ENCODE peak calls at places on chromosomes 3 and 15, in four cellular contexts. X is Right ventricle myocardium superior; U is Panc1; D is activated CD4-positive, CD25-positive, alpha-beta regulatory T cell treated with anti-CD3 and anti-CD28 coated beads, Interleukin-2, amount 50 U/mL, for 24 hours. Y is an unnamed sample.

GRCh38 chr15:31279221-31280036 is 47.2 kb upstream of the KLF13 start:
- ATAC-seq in D (no peak), X (no peak), U (peak; percentile 19), Y (no peak)

GRCh38 chr3:5138214-5138981 is 16.3 kb downstream of the ARL8B start:
- ATAC-seq in D (no peak), U (no peak), X (peak; percentile 33), Y (no peak)

GRCh38 chr3:100044369-100044768 is 69.9 kb downstream of the FILIP1L start:
- ATAC-seq in U (no peak), X (no peak), D (no peak), Y (peak; percentile 92)

GRCh38 chr3:124592658-124593441 is 137.4 kb upstream of the UMPS start:
- ATAC-seq in D (peak; percentile 72), X (peak; percentile 47), U (no peak), Y (peak; percentile 59)

GRCh38 chr3:177089120-177089519 is 108.2 kb downstream of the TBL1XR1 start:
- ATAC-seq in U (no peak), D (no peak), X (no peak), Y (no peak)

GRCh38 chr3:195100903-195101591 is 169.9 kb downstream of the XXYLT1 start:
- ATAC-seq in D (no peak), X (peak; percentile 71), U (no peak), Y (peak; percentile 74)

GRCh38 chr15:41727143-41727542 is 47.1 kb upstream of the MAPKBP1 start:
- ATAC-seq in U (no peak), X (peak; percentile 70), D (no peak), Y (no peak)

GRCh38 chr3:11250902-11251806 is 21.0 kb upstream of the ATG7 start:
- ATAC-seq in D (peak; percentile 68), X (no peak), U (no peak), Y (no peak)

GRCh38 chr15:100349696-100350433 is 8.1 kb upstream of the ADAMTS17 start:
- ATAC-seq in U (peak; percentile 99), D (peak; percentile 97), X (peak; percentile 98), Y (peak; percentile 92)

GRCh38 chr15:98903377-98904018 is 104.1 kb downstream of the PGPEP1L start:
- ATAC-seq in U (no peak), X (no peak), D (no peak), Y (no peak)

GRCh38 chr3:29138171-29138570 is 142.7 kb upstream of the RBMS3 start:
- ATAC-seq in U (no peak), D (no peak), X (no peak), Y (no peak)

GRCh38 chr3:34263014-34263714 is 464.7 kb downstream of the PDCD6IP start:
- ATAC-seq in U (no peak), D (no peak), X (peak; percentile 72), Y (no peak)

GRCh38 chr3:106268696-106269095 is 399.9 kb upstream of the CBLB start:
- ATAC-seq in D (no peak), U (no peak), X (no peak), Y (no peak)

GRCh38 chr15:39502048-39502447 is 78.8 kb upstream of the THBS1 start:
- ATAC-seq in D (no peak), X (no peak), U (no peak), Y (no peak)

GRCh38 chr15:90560229-90560771 is 30.6 kb downstream of the CRTC3 start:
- ATAC-seq in U (no peak), X (peak; percentile 59), D (no peak), Y (no peak)

GRCh38 chr3:112822116-112823055 is 24.3 kb downstream of the CD200R1L start:
- ATAC-seq in U (no peak), D (no peak), X (no peak), Y (no peak)

GRCh38 chr3:179681492-179682263 is 28.8 kb downstream of the USP13 start:
- ATAC-seq in U (peak; percentile 78), X (peak; percentile 31), D (no peak), Y (no peak)

GRCh38 chr3:120052685-120053084 is 41.6 kb downstream of the GSK3B start:
- ATAC-seq in X (no peak), D (no peak), U (no peak), Y (no peak)

GRCh38 chr3:124657138-124657537 is 73.1 kb upstream of the UMPS start:
- ATAC-seq in X (no peak), D (no peak), U (no peak), Y (peak; percentile 57)

GRCh38 chr3:171561601-171562323 is 101.6 kb upstream of the TNIK start:
- ATAC-seq in U (no peak), D (peak; percentile 58), X (no peak), Y (no peak)

GRCh38 chr3:52356126-52356525 is 40.0 kb downstream of the DNAH1 start:
- ATAC-seq in U (no peak), D (no peak), X (no peak), Y (no peak)

GRCh38 chr3:67678665-67679064 is 24.3 kb upstream of the SUCLG2 start:
- ATAC-seq in D (peak; percentile 81), X (no peak), U (no peak), Y (no peak)

GRCh38 chr3:46666471-46666845 is 27.0 kb downstream of the ALS2CL start:
- ATAC-seq in X (peak; percentile 58), U (no peak), D (no peak), Y (no peak)

GRCh38 chr15:82531496-82532382 is 8.5 kb downstream of the RPS17 start:
- ATAC-seq in D (no peak), U (peak; percentile 18), X (no peak), Y (no peak)

GRCh38 chr15:31484369-31484951 is 157.8 kb downstream of the KLF13 start:
- ATAC-seq in U (no peak), X (no peak), D (no peak), Y (no peak)

GRCh38 chr3:138919304-138919703 is 27.6 kb downstream of the FOXL2 start:
- ATAC-seq in D (no peak), U (no peak), X (no peak), Y (no peak)

GRCh38 chr3:188037116-188037718 is 116.7 kb upstream of the LPP start:
- ATAC-seq in U (peak; percentile 80), D (no peak), X (peak; percentile 90), Y (no peak)

GRCh38 chr3:71536376-71536965 is 47.1 kb downstream of the FOXP1 start:
- ATAC-seq in X (no peak), U (no peak), D (peak; percentile 35), Y (no peak)

GRCh38 chr3:71450985-71451560 is 132.5 kb downstream of the FOXP1 start:
- ATAC-seq in U (no peak), X (no peak), D (no peak), Y (no peak)

Y was measured in stimulated activated memory B cell treated with anti-CD40 and anti-IgM and Interleukin-4, amounts not matched to agents 10 μg/mL and 1 μg/mL and 100 μg/mL, for 72 hours.